ENCODE peak calls at places on chromosomes 3 and 15, in five cellular contexts. G is SK-N-SH, S is heart left ventricle, F is fibroblast of mammary gland, X is cardiac septum. W is an unnamed sample.
A peak's percentile ranks its signal among the peaks of the same experiment; 100 is the strongest.

GRCh38 chr15:54917312-54917711 is 279.4 kb downstream of the RSL24D1 start:
- DNase-seq in G (no peak), S (no peak), F (no peak), X (no peak), W (no peak)

GRCh38 chr15:66738116-66738515 is 36.1 kb downstream of the SMAD6 start:
- DNase-seq in G (no peak), S (no peak), F (no peak), X (no peak), W (no peak)

GRCh38 chr3:149908558-149908957 is 62.1 kb downstream of the PFN2 start:
- DNase-seq in G (no peak), S (no peak), F (no peak), X (no peak), W (no peak)

GRCh38 chr3:58492385-58492970 is 582 bp downstream of the KCTD6 start:
- DNase-seq in G (peak; percentile 44), S (no peak), F (no peak), X (no peak), W (no peak)

GRCh38 chr15:33988384-33988783 is 20.1 kb downstream of the CHRM5 start:
- DNase-seq in G (no peak), S (no peak), F (peak; percentile 17), X (no peak), W (no peak)

GRCh38 chr3:41117398-41117870 is 81.9 kb upstream of the CTNNB1 start:
- DNase-seq in G (no peak), S (peak; percentile 95), F (peak; percentile 45), X (peak; percentile 94), W (peak; percentile 91)

GRCh38 chr15:63348392-63348791 is 33.3 kb downstream of the CA12 start:
- DNase-seq in G (peak; percentile 42), S (peak; percentile 76), F (peak; percentile 56), X (no peak), W (peak; percentile 64)

GRCh38 chr15:96345560-96346389 is 15.3 kb downstream of the NR2F2 start:
- DNase-seq in G (peak; percentile 87), S (peak; percentile 85), F (peak; percentile 85), X (peak; percentile 81), W (peak; percentile 77)

GRCh38 chr3:195836736-195837135 is 25.0 kb upstream of the MUC4 start:
- DNase-seq in G (no peak), S (no peak), F (no peak), X (no peak), W (no peak)

GRCh38 chr3:17935217-17935616 is 192.8 kb upstream of the TBC1D5 start:
- DNase-seq in G (peak; percentile 40), S (no peak), F (peak; percentile 8), X (no peak), W (no peak)

GRCh38 chr3:25781758-25782594 is 1.3 kb downstream of the NGLY1 start:
- DNase-seq in G (no peak), S (no peak), F (no peak), X (no peak), W (no peak)

GRCh38 chr3:51711352-51712019 is 4.6 kb downstream of the GRM2 start:
- DNase-seq in G (peak; percentile 13), S (no peak), F (no peak), X (peak; percentile 66), W (no peak)

GRCh38 chr3:16319307-16319706 is 54.3 kb downstream of the OXNAD1 start:
- DNase-seq in G (peak; percentile 34), S (no peak), F (peak; percentile 14), X (no peak), W (no peak)

GRCh38 chr3:13927295-13927694 is 47.4 kb upstream of the WNT7A start:
- DNase-seq in G (peak; percentile 39), S (no peak), F (no peak), X (no peak), W (no peak)

GRCh38 chr15:71651750-71652186 is 158.6 kb upstream of the NR2E3 start:
- DNase-seq in G (no peak), S (no peak), F (peak; percentile 84), X (no peak), W (no peak)

GRCh38 chr3:137165117-137165806 is 207.5 kb downstream of the IL20RB start:
- DNase-seq in G (no peak), S (no peak), F (peak; percentile 72), X (no peak), W (no peak)

GRCh38 chr3:71254251-71254650 is 329.3 kb downstream of the FOXP1 start:
- DNase-seq in G (no peak), S (no peak), F (no peak), X (no peak), W (no peak)

GRCh38 chr15:48845123-48845522 is 32.8 kb upstream of the EID1 start:
- DNase-seq in G (no peak), S (no peak), F (no peak), X (no peak), W (no peak)

GRCh38 chr15:62066663-62067447 is at the start of gene C2CD4A:
- DNase-seq in G (no peak), S (peak; percentile 75), F (no peak), X (peak; percentile 81), W (peak; percentile 54)